ENCODE peak calls at places on chromosomes 12 and 14, in nine cellular contexts. P, Y, L, X, C, S, K, F and T are unnamed samples.

GRCh38 chr12:44930972-44931600 is 55.0 kb upstream of the NELL2 start:
- DNase-seq in S (peak; percentile 19), P (no peak), Y (peak; percentile 95), X (no peak), L (no peak), K (no peak), C (peak; percentile 34), F (no peak), T (no peak)

GRCh38 chr14:95057147-95057546 is 100.2 kb downstream of the DICER1 start:
- DNase-seq in Y (no peak), X (no peak), C (no peak), S (no peak), P (no peak), K (peak; percentile 58), F (no peak), L (no peak), T (no peak)

GRCh38 chr14:88866305-88866704 is 41.9 kb downstream of the TTC8 start:
- DNase-seq in K (no peak), L (no peak), S (no peak), C (no peak), Y (peak; percentile 27), X (no peak), P (no peak), F (no peak), T (no peak)

GRCh38 chr12:42893196-42893595 is 303.6 kb upstream of the PRICKLE1 start:
- DNase-seq in S (no peak), Y (no peak), F (no peak), C (no peak), X (no peak), K (no peak), L (no peak), P (no peak), T (no peak)

GRCh38 chr12:100688451-100688864 is 106.1 kb upstream of the ANO4 start:
- DNase-seq in X (no peak), S (no peak), K (no peak), L (no peak), C (no peak), Y (no peak), F (no peak), P (no peak), T (no peak)

GRCh38 chr12:54135621-54136027 is 53.2 kb downstream of the SMUG1 start:
- DNase-seq in C (peak; percentile 56), L (no peak), P (no peak), K (no peak), F (no peak), X (peak; percentile 85), Y (no peak), S (no peak), T (no peak)

GRCh38 chr12:64270411-64270810 is 48.3 kb upstream of the KICS2 start:
- DNase-seq in S (no peak), Y (no peak), F (no peak), L (no peak), P (no peak), K (no peak), C (no peak), X (no peak), T (no peak)

GRCh38 chr12:9694220-9694619 is 24.7 kb downstream of the CLEC2D start:
- DNase-seq in K (no peak), F (no peak), C (no peak), P (no peak), S (no peak), L (no peak), Y (no peak), X (no peak), T (no peak)

GRCh38 chr14:100295376-100296105 is 10.7 kb downstream of the SLC25A29 start:
- DNase-seq in C (no peak), F (no peak), S (no peak), Y (no peak), X (no peak), P (no peak), K (peak; percentile 36), L (no peak), T (no peak)

DNA sequence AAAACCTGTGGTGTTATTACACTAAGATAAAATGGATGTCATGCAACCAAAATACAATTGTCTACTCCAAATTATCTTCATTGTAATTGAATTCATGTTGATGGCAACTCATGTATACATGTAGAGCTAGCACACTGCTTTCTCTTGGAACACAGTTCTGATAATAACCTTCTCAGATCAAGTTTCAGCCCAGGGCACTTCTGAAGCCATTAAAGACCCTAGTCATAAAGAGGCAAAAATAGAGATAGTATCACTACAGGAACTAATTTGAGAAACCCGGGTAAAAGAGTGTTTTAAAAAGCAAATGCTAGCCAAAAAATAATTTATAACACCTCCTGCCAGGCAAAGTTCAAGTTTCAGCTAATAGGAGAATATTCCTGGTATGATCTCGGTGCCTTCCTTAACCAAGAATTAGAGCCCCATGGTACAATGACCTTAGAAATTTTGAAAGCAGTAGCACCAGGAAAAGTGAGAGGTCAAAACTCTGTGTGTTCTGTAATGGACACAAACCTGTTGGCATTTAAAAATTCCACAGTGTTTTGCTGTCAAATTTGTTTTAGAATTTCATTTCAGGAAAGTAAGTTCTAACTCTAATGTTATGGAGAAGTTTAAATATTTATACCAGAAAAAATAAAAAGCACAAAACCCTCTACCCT is 105.0 kb upstream of the FRMD6 start:
- DNase-seq in F (no peak), S (no peak), C (no peak), P (no peak), X (no peak), Y (no peak), L (no peak), K (no peak), T (no peak)
- H3K4me1 ChIP-seq in F (peaks cover 44% of the 10 kb centered on the region), S (no peaks in the 10 kb centered on the region), C (peaks cover 36% of the 10 kb centered on the region), P (no peaks in the 10 kb centered on the region), X (no peaks in the 10 kb centered on the region), Y (no peaks in the 10 kb centered on the region), L (peaks cover 2% of the 10 kb centered on the region), K (peaks cover 30% of the 10 kb centered on the region), T (peaks cover 24% of the 10 kb centered on the region)

GRCh38 chr12:114958538-114958937 is 274.6 kb upstream of the TBX3 start:
- DNase-seq in F (no peak), K (no peak), C (no peak), L (no peak), X (no peak), P (no peak), Y (no peak), S (no peak), T (no peak)

GRCh38 chr12:114955414-114956014 is 271.5 kb upstream of the TBX3 start:
- DNase-seq in F (no peak), Y (no peak), C (no peak), S (no peak), L (no peak), P (no peak), X (no peak), K (no peak), T (no peak)

GRCh38 chr12:114949081-114949480 is 265.1 kb upstream of the TBX3 start:
- DNase-seq in Y (no peak), F (no peak), L (no peak), X (no peak), P (no peak), K (no peak), S (no peak), C (no peak), T (no peak)

GRCh38 chr12:114954626-114955025 is 270.7 kb upstream of the TBX3 start:
- DNase-seq in K (no peak), L (no peak), X (no peak), S (no peak), F (no peak), Y (no peak), C (no peak), P (no peak), T (no peak)

GRCh38 chr12:114952573-114953196 is 268.7 kb upstream of the TBX3 start:
- DNase-seq in Y (no peak), L (no peak), S (no peak), P (no peak), K (peak; percentile 66), X (no peak), C (no peak), F (no peak), T (no peak)
- TF ChIP-seq POLR2AphosphoS5 in Y (no peak), L (no peak), S (no peak), P (no peak), K (peak; percentile 40), X (no peak), C (no peak), F (peak; percentile 51), T (no peak)

GRCh38 chr12:111122458-111122878 is 202.1 kb upstream of the MYL2 start:
- DNase-seq in L (no peak), P (no peak), K (no peak), S (no peak), Y (no peak), X (no peak), F (no peak), C (no peak), T (no peak)

GRCh38 chr12:111126331-111126730 is 206.0 kb upstream of the MYL2 start:
- DNase-seq in X (no peak), L (no peak), P (no peak), K (no peak), F (no peak), C (no peak), S (no peak), Y (no peak), T (no peak)

GRCh38 chr12:111123390-111123789 is 203.0 kb upstream of the MYL2 start:
- DNase-seq in L (no peak), C (no peak), P (no peak), Y (no peak), S (no peak), F (no peak), K (no peak), X (no peak), T (no peak)

GRCh38 chr12:111124183-111124582 is 203.8 kb upstream of the MYL2 start:
- DNase-seq in C (no peak), X (no peak), K (no peak), L (no peak), F (no peak), S (no peak), Y (no peak), P (no peak), T (no peak)

GRCh38 chr12:111121840-111122239 is 201.5 kb upstream of the MYL2 start:
- DNase-seq in Y (peak; percentile 44), X (no peak), L (no peak), C (no peak), K (no peak), S (no peak), F (no peak), P (no peak), T (no peak)
- H3K4me1 ChIP-seq in Y (peaks cover 23% of the 10 kb centered on the region), X (no peaks in the 10 kb centered on the region), L (peaks cover 5% of the 10 kb centered on the region), C (no peaks in the 10 kb centered on the region), K (peaks cover 15% of the 10 kb centered on the region), S (no peaks in the 10 kb centered on the region), F (peaks cover 15% of the 10 kb centered on the region), P (no peaks in the 10 kb centered on the region), T (no peaks in the 10 kb centered on the region)

DNA sequence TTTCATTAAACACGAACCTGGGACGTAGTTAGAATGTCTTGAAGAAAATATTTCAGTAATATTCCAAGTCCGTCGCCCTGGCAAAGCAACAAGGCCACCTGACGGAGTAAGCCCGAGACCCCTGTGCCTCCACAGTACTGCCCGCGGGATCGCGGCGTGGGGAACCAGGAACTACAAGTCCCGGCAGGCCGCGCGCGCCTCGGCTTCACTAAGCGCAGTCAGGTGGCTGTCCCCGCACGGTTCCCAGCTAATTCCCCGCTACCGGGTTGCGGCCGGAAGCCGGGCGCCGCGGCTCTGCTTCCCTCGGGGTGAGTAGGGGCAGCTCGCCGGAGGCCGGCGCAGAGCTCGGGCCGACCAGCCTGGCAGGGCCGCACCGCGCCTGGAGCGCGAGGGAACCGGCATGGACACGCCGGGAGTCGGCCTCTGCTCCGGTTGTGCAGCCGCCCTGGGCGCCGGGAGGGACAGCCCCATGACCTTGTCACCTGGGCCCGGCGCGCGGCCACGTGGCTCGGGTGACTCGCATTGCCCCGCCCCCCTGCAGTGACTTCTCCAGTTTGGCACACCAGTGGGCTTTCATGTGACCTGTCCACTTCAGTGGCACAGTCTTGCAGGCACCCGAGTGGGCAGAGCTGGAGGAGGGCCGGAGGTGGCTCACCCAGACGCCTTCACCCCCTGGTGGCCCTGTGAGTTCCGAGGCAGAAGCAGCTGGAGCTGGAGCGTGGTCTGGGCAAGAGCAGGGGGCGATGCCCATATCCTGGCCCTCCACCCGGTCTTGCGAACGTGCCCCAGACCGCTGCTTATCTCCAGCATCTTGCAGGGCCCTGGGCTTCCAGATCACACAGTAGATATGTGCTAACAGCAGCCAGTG is at the start of gene ADCK1:
- DNase-seq in K (peak; percentile 93), F (peak; percentile 97), C (peak; percentile 90), L (peak; percentile 91), Y (peak; percentile 87), X (peak; percentile 90), S (peak; percentile 80), P (peak; percentile 76), T (no peak)
- TF ChIP-seq POLR2AphosphoS5 in K (peak; percentile 54), F (peak; percentile 51), C (peak; percentile 72), L (no peak), Y (peak; percentile 76), X (peak; percentile 0), S (peak; percentile 37), P (peak; percentile 51), T (peak; percentile 71)